ENCODE peak calls at places on chromosomes 7 and 10, in ten cellular contexts. One of them, this sample, is unnamed.

GRCh38 chr7:121510302-121510701 is 114.2 kb upstream of the FAM3C start:
- DNase-seq in fibroblast of mammary gland: no peak
- DNase-seq in endothelial cell: no peak
- DNase-seq in heart left ventricle: no peak
- DNase-seq in pancreas: no peak
- DNase-seq in astrocyte: no peak
- DNase-seq in colonic mucosa: no peak
- DNase-seq in psoas muscle: no peak
- DNase-seq in WTC11: no peak
- DNase-seq in CD8-positive, alpha-beta T cell: no peak
- DNase-seq in this sample: no peak

GRCh38 chr10:116888380-116889055 is 39.2 kb downstream of the ENO4 start:
- DNase-seq in CD8-positive, alpha-beta T cell: no peak
- DNase-seq in endothelial cell: no peak
- DNase-seq in fibroblast of mammary gland: peak
- DNase-seq in WTC11: peak
- DNase-seq in astrocyte: peak
- DNase-seq in colonic mucosa: peak
- DNase-seq in heart left ventricle: no peak
- DNase-seq in pancreas: peak
- DNase-seq in psoas muscle: peak
- DNase-seq in this sample: no peak

GRCh38 chr10:70748801-70749573 is 36.2 kb downstream of the TBATA start:
- DNase-seq in CD8-positive, alpha-beta T cell: no peak
- DNase-seq in colonic mucosa: no peak
- DNase-seq in endothelial cell: no peak
- DNase-seq in WTC11: no peak
- DNase-seq in heart left ventricle: no peak
- DNase-seq in pancreas: no peak
- DNase-seq in fibroblast of mammary gland: no peak
- DNase-seq in astrocyte: no peak
- DNase-seq in psoas muscle: no peak
- DNase-seq in this sample: peak

GRCh38 chr7:29469984-29470557 is 93.6 kb upstream of the PRR15 start:
- DNase-seq in heart left ventricle: no peak
- DNase-seq in WTC11: no peak
- DNase-seq in psoas muscle: no peak
- DNase-seq in fibroblast of mammary gland: no peak
- DNase-seq in colonic mucosa: peak
- DNase-seq in CD8-positive, alpha-beta T cell: no peak
- DNase-seq in pancreas: no peak
- DNase-seq in astrocyte: no peak
- DNase-seq in endothelial cell: no peak
- DNase-seq in this sample: no peak

GRCh38 chr7:105487559-105488218 is 34.4 kb downstream of the PUS7 start:
- DNase-seq in pancreas: no peak
- DNase-seq in astrocyte: peak
- DNase-seq in fibroblast of mammary gland: peak
- DNase-seq in CD8-positive, alpha-beta T cell: no peak
- DNase-seq in colonic mucosa: no peak
- DNase-seq in endothelial cell: peak
- DNase-seq in heart left ventricle: no peak
- DNase-seq in psoas muscle: no peak
- DNase-seq in WTC11: no peak
- DNase-seq in this sample: no peak

GRCh38 chr7:83014546-83014945 is 148.1 kb downstream of the PCLO start:
- DNase-seq in psoas muscle: no peak
- DNase-seq in WTC11: no peak
- DNase-seq in fibroblast of mammary gland: no peak
- DNase-seq in endothelial cell: no peak
- DNase-seq in pancreas: no peak
- DNase-seq in heart left ventricle: no peak
- DNase-seq in astrocyte: no peak
- DNase-seq in colonic mucosa: no peak
- DNase-seq in CD8-positive, alpha-beta T cell: no peak
- DNase-seq in this sample: no peak

GRCh38 chr7:915291-916218 is 38.9 kb downstream of the ADAP1 start:
- DNase-seq in pancreas: no peak
- DNase-seq in colonic mucosa: no peak
- DNase-seq in endothelial cell: no peak
- DNase-seq in CD8-positive, alpha-beta T cell: no peak
- DNase-seq in fibroblast of mammary gland: no peak
- DNase-seq in psoas muscle: peak
- DNase-seq in heart left ventricle: no peak
- DNase-seq in astrocyte: no peak
- DNase-seq in WTC11: no peak
- DNase-seq in this sample: peak

GRCh38 chr10:127090135-127090534 is 106.3 kb downstream of the INSYN2A start:
- DNase-seq in psoas muscle: no peak
- DNase-seq in CD8-positive, alpha-beta T cell: no peak
- DNase-seq in heart left ventricle: no peak
- DNase-seq in colonic mucosa: no peak
- DNase-seq in endothelial cell: no peak
- DNase-seq in astrocyte: no peak
- DNase-seq in WTC11: no peak
- DNase-seq in fibroblast of mammary gland: no peak
- DNase-seq in pancreas: peak
- DNase-seq in this sample: no peak

GRCh38 chr10:102401735-102402511 is 6.4 kb downstream of the NFKB2 start:
- DNase-seq in colonic mucosa: no peak
- DNase-seq in psoas muscle: no peak
- DNase-seq in heart left ventricle: no peak
- DNase-seq in WTC11: no peak
- DNase-seq in fibroblast of mammary gland: no peak
- DNase-seq in CD8-positive, alpha-beta T cell: no peak
- DNase-seq in astrocyte: peak
- DNase-seq in pancreas: no peak
- DNase-seq in endothelial cell: no peak
- DNase-seq in this sample: no peak

DNA sequence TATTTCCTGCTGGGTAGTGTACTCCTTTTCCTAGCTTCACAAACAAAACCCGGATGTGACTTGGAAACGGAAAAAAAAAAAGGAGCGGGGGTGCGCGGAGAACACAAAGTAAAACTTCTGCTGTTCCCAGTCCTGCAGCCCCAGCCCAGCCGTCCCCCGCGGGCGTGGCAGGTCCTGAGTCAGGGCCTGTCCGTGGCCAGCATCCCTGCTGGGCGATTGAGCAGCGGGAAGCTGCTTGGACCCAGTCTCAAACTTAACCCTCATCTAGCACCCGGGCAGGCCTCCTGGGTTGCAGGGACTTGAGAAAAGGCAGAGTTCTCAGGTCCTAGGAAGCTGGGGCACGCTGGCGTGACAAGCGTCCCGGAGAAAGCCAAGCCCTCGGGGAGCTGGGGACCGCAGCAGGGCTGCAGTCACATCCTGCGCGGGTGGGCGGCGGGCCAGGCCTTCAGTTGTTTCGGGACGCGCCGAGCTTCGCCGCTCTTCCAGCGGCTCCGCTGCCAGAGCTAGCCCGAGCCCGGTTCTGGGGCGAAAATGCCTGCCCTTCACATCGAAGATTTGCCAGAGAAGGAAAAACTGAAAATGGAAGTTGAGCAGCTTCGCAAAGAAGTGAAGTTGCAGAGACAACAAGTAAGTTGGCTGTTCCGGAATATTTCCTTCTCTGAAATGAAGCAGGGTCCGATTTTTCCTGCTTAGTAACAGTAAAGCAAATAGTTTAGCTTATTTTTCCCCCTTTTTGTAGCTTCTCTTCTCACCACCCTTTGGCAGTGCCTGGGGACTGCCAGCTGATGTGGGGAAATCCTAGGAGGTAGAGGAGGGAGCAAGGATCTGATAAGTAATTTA is at the start of gene GNG11:
- DNase-seq in endothelial cell: peak
- DNase-seq in fibroblast of mammary gland: peak
- DNase-seq in WTC11: peak
- DNase-seq in CD8-positive, alpha-beta T cell: no peak
- DNase-seq in heart left ventricle: peak
- DNase-seq in psoas muscle: peak
- DNase-seq in astrocyte: peak
- DNase-seq in pancreas: peak
- DNase-seq in colonic mucosa: peak
- DNase-seq in this sample: peak
- TF ChIP-seq CTCF in endothelial cell: no peak
- TF ChIP-seq CTCF in fibroblast of mammary gland: no peak
- TF ChIP-seq CTCF in WTC11: no peak
- TF ChIP-seq CTCF in CD8-positive, alpha-beta T cell: no peak
- TF ChIP-seq CTCF in heart left ventricle: peak
- TF ChIP-seq CTCF in psoas muscle: no peak
- TF ChIP-seq CTCF in astrocyte: no peak
- TF ChIP-seq CTCF in pancreas: no peak
- TF ChIP-seq CTCF in colonic mucosa: no peak
- TF ChIP-seq CTCF in this sample: peak

DNA sequence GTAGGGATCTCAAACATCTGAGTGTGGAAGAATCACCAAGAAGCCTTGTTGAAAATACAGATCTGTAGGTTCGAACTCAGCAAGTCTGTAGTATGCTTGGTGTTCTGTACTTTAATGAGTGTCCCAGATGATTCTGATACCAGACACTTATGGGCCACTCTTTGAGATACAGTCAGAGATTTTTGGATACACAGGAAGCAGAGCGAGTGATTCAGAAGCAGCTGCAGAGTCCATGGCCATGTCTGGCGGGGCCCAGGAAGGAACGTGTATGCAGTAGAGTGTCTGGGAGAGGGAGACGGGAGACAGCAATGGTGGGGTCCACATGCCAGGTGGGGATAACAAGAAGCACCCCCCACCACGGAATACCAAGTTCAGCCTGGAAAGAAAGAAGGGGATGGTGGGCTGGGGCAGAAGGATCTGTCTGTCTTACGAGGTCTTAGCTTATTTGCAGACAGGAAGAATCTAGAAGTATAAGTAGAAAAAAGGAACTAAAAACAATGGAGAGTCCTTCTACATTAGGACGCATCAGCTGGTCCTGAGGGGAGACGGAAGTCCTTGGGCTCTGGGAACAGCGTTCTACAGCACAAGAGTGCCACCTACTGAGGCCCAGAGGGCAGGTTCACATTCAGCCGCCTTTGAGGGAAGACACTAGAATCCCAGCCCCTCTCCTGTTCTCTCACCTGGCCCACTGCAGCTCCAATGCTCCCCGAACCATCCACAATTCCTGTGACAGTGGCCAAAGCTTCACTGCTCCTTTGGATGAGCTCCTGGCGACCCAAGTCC is 55.4 kb downstream of the SLC37A3 start:
- DNase-seq in heart left ventricle: no peak
- DNase-seq in endothelial cell: peak
- DNase-seq in colonic mucosa: peak
- DNase-seq in CD8-positive, alpha-beta T cell: no peak
- DNase-seq in pancreas: no peak
- DNase-seq in WTC11: peak
- DNase-seq in astrocyte: peak
- DNase-seq in fibroblast of mammary gland: peak
- DNase-seq in psoas muscle: no peak
- DNase-seq in this sample: no peak
- TF ChIP-seq CTCF in heart left ventricle: peak
- TF ChIP-seq CTCF in endothelial cell: no peak
- TF ChIP-seq CTCF in colonic mucosa: peak
- TF ChIP-seq CTCF in CD8-positive, alpha-beta T cell: no peak
- TF ChIP-seq CTCF in pancreas: no peak
- TF ChIP-seq CTCF in WTC11: no peak
- TF ChIP-seq CTCF in astrocyte: peak
- TF ChIP-seq CTCF in fibroblast of mammary gland: peak
- TF ChIP-seq CTCF in psoas muscle: peak
- TF ChIP-seq CTCF in this sample: peak

DNA sequence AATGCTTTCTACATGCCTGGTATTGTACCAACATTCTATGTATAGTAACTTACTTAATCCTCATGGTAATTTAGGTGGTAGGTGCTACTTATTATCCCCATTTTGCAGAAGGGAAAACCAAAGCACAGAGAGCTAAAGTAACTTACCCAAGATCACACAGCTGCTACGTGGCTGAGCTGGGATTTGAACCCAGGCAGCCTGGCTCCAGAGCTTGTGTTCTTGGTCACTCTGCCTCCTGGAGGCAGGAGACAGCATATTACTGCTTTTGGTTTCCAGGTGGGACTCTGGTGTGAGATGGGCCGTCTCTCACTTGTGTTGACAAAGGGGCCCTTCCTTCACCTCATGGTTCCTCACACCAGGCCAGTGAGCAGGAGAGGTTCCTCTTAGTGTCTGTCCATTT is 79.8 kb upstream of the PPIF start:
- DNase-seq in colonic mucosa: no peak
- DNase-seq in endothelial cell: no peak
- DNase-seq in pancreas: no peak
- DNase-seq in heart left ventricle: no peak
- DNase-seq in fibroblast of mammary gland: no peak
- DNase-seq in CD8-positive, alpha-beta T cell: no peak
- DNase-seq in astrocyte: no peak
- DNase-seq in WTC11: no peak
- DNase-seq in psoas muscle: no peak
- DNase-seq in this sample: no peak
- TF ChIP-seq CTCF in colonic mucosa: no peak
- TF ChIP-seq CTCF in endothelial cell: no peak
- TF ChIP-seq CTCF in pancreas: no peak
- TF ChIP-seq CTCF in heart left ventricle: no peak
- TF ChIP-seq CTCF in fibroblast of mammary gland: no peak
- TF ChIP-seq CTCF in CD8-positive, alpha-beta T cell: no peak
- TF ChIP-seq CTCF in astrocyte: no peak
- TF ChIP-seq CTCF in WTC11: no peak
- TF ChIP-seq CTCF in psoas muscle: no peak
- TF ChIP-seq CTCF in this sample: peak

GRCh38 chr7:139125637-139126036 is 16.1 kb upstream of the ZC3HAV1 start:
- DNase-seq in astrocyte: no peak
- DNase-seq in heart left ventricle: no peak
- DNase-seq in colonic mucosa: no peak
- DNase-seq in pancreas: no peak
- DNase-seq in fibroblast of mammary gland: no peak
- DNase-seq in psoas muscle: no peak
- DNase-seq in WTC11: no peak
- DNase-seq in endothelial cell: no peak
- DNase-seq in CD8-positive, alpha-beta T cell: no peak
- DNase-seq in this sample: no peak

GRCh38 chr7:139127648-139128047 is 18.1 kb upstream of the ZC3HAV1 start:
- DNase-seq in CD8-positive, alpha-beta T cell: no peak
- DNase-seq in WTC11: no peak
- DNase-seq in endothelial cell: no peak
- DNase-seq in psoas muscle: no peak
- DNase-seq in heart left ventricle: no peak
- DNase-seq in fibroblast of mammary gland: peak
- DNase-seq in pancreas: no peak
- DNase-seq in colonic mucosa: no peak
- DNase-seq in astrocyte: no peak
- DNase-seq in this sample: no peak

GRCh38 chr7:139133335-139134139 is 24.0 kb upstream of the ZC3HAV1 start:
- DNase-seq in pancreas: peak
- DNase-seq in colonic mucosa: peak
- DNase-seq in WTC11: peak
- DNase-seq in fibroblast of mammary gland: peak
- DNase-seq in endothelial cell: peak
- DNase-seq in astrocyte: peak
- DNase-seq in heart left ventricle: peak
- DNase-seq in CD8-positive, alpha-beta T cell: peak
- DNase-seq in psoas muscle: peak
- DNase-seq in this sample: peak

DNA sequence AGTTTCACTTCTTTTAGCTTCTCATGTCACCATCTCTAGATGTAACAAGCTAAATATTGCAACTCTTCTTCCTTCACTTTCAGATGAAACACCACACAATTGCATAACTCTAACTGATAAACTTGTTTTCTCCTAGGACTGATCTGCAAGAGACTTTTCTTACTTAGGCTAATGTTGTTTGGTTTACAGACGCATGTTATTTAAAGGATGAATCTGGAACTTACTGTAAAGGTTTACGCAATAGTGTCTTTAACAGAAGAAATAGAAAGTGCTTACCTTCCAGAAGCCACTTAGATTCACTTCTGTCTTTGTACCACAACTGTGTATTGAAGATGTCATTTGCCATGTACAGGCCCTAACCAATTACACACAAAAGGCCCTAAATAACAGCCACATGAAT is 22.1 kb upstream of the ZC3HAV1 start:
- DNase-seq in psoas muscle: no peak
- DNase-seq in CD8-positive, alpha-beta T cell: no peak
- DNase-seq in heart left ventricle: no peak
- DNase-seq in fibroblast of mammary gland: no peak
- DNase-seq in endothelial cell: no peak
- DNase-seq in WTC11: no peak
- DNase-seq in astrocyte: no peak
- DNase-seq in pancreas: no peak
- DNase-seq in colonic mucosa: no peak
- DNase-seq in this sample: no peak
- TF ChIP-seq CTCF in psoas muscle: no peak
- TF ChIP-seq CTCF in CD8-positive, alpha-beta T cell: no peak
- TF ChIP-seq CTCF in heart left ventricle: no peak
- TF ChIP-seq CTCF in fibroblast of mammary gland: no peak
- TF ChIP-seq CTCF in endothelial cell: no peak
- TF ChIP-seq CTCF in WTC11: no peak
- TF ChIP-seq CTCF in astrocyte: no peak
- TF ChIP-seq CTCF in pancreas: no peak
- TF ChIP-seq CTCF in colonic mucosa: no peak
- TF ChIP-seq CTCF in this sample: no peak